ENCODE peak calls at places on chromosomes 4 and X, in ten cellular contexts. B, C, G, A, V, U, Y, O, P and Z are unnamed samples.

GRCh38 chrX:31609130-31609529 is 537.3 kb upstream of the FTHL17 start:
- DNase-seq in B (no peak), C (peak; percentile 86), G (no peak), A (no peak), V (no peak), U (peak; percentile 18), Y (no peak), O (no peak), P (peak; percentile 1), Z (no peak)

GRCh38 chr4:94714761-94715160 is 43.0 kb upstream of the BMPR1B start:
- DNase-seq in B (no peak), C (peak; percentile 57), G (no peak), A (no peak), V (no peak), U (peak; percentile 78), Y (no peak), O (no peak), P (no peak), Z (no peak)

GRCh38 chr4:84324303-84324702 is 174.8 kb downstream of the NKX6-1 start:
- DNase-seq in B (peak; percentile 21), C (no peak), G (peak; percentile 55), A (no peak), V (no peak), U (no peak), Y (no peak), O (no peak), P (no peak), Z (no peak)

GRCh38 chr4:104446431-104446925 is 48.2 kb downstream of the CXXC4 start:
- DNase-seq in B (no peak), C (no peak), G (no peak), A (no peak), V (no peak), U (no peak), Y (no peak), O (no peak), P (no peak), Z (no peak)

GRCh38 chr4:145732001-145732400 is 52.1 kb downstream of the C4orf51 start:
- DNase-seq in B (no peak), C (peak; percentile 18), G (peak; percentile 20), A (peak; percentile 69), V (no peak), U (no peak), Y (no peak), O (no peak), P (no peak), Z (no peak)

GRCh38 chrX:24371391-24371972 is 11.0 kb downstream of the SUPT20HL1 start:
- DNase-seq in B (peak; percentile 69), C (peak; percentile 43), G (peak; percentile 90), A (peak; percentile 78), V (peak; percentile 37), U (peak; percentile 17), Y (peak; percentile 67), O (peak; percentile 44), P (peak; percentile 59), Z (peak; percentile 65)

GRCh38 chr4:138473339-138473738 is 231.2 kb upstream of the SLC7A11 start:
- DNase-seq in B (no peak), C (no peak), G (no peak), A (no peak), V (no peak), U (no peak), Y (no peak), O (no peak), P (peak; percentile 62), Z (no peak)

GRCh38 chrX:70262952-70263567 is 3.1 kb upstream of the P2RY4 start:
- DNase-seq in B (peak; percentile 44), C (peak; percentile 18), G (peak; percentile 67), A (peak; percentile 74), V (peak; percentile 42), U (peak; percentile 33), Y (peak; percentile 9), O (no peak), P (peak; percentile 80), Z (peak; percentile 14)

GRCh38 chrX:110846071-110846470 is 50.5 kb upstream of the CHRDL1 start:
- DNase-seq in B (no peak), C (no peak), G (no peak), A (no peak), V (no peak), U (no peak), Y (no peak), O (no peak), P (no peak), Z (no peak)

GRCh38 chr4:82797591-82798081 is 960 bp downstream of the SCD5 start:
- DNase-seq in B (peak; percentile 75), C (peak; percentile 59), G (peak; percentile 61), A (peak; percentile 55), V (no peak), U (no peak), Y (no peak), O (no peak), P (no peak), Z (peak; percentile 52)

GRCh38 chr4:89111833-89112563 is 665 bp downstream of the TIGD2 start:
- DNase-seq in B (peak; percentile 30), C (peak; percentile 96), G (peak; percentile 28), A (peak; percentile 72), V (peak; percentile 25), U (peak; percentile 90), Y (no peak), O (no peak), P (peak; percentile 73), Z (no peak)

GRCh38 chr4:75514949-75515612 is 808 bp downstream of the THAP6 start:
- DNase-seq in B (peak; percentile 7), C (no peak), G (peak; percentile 4), A (no peak), V (no peak), U (no peak), Y (no peak), O (no peak), P (no peak), Z (no peak)

GRCh38 chrX:44431206-44431605 is 87.7 kb upstream of the EFHC2 start:
- DNase-seq in B (no peak), C (peak; percentile 14), G (no peak), A (no peak), V (peak; percentile 55), U (no peak), Y (no peak), O (peak; percentile 6), P (peak; percentile 88), Z (no peak)

GRCh38 chr4:185473247-185473646 is 1.7 kb upstream of the CCDC110 start:
- DNase-seq in B (no peak), C (no peak), G (no peak), A (no peak), V (no peak), U (no peak), Y (no peak), O (no peak), P (no peak), Z (no peak)

GRCh38 chr4:83361416-83362196 is 27.0 kb upstream of the HPSE start:
- DNase-seq in B (no peak), C (no peak), G (no peak), A (peak; percentile 75), V (no peak), U (no peak), Y (no peak), O (no peak), P (no peak), Z (no peak)

GRCh38 chrX:108313662-108314061 is 124.6 kb downstream of the COL4A6 start:
- DNase-seq in B (no peak), C (peak; percentile 35), G (no peak), A (no peak), V (peak; percentile 19), U (no peak), Y (no peak), O (no peak), P (peak; percentile 77), Z (no peak)

GRCh38 chrX:15523088-15523487 is 22.5 kb downstream of the BMX start:
- DNase-seq in B (no peak), C (no peak), G (no peak), A (peak; percentile 18), V (no peak), U (no peak), Y (no peak), O (no peak), P (no peak), Z (no peak)

GRCh38 chr4:76589402-76589801 is 154.4 kb downstream of the SHROOM3 start:
- DNase-seq in B (no peak), C (peak; percentile 69), G (peak; percentile 24), A (peak; percentile 81), V (no peak), U (peak; percentile 64), Y (no peak), O (no peak), P (peak; percentile 26), Z (no peak)
- H3K4me2 ChIP-seq in B (peak overlapping the region; percentile 65), C (peak overlapping the region; percentile 33), G (peak overlapping the region; percentile 77), A (no peak overlapping the region), V (peak overlapping the region; percentile 50), U (peak overlapping the region; percentile 52), Y (no peak overlapping the region), O (peak overlapping the region; percentile 82), P (peak overlapping the region; percentile 49), Z (no peak overlapping the region)

DNA sequence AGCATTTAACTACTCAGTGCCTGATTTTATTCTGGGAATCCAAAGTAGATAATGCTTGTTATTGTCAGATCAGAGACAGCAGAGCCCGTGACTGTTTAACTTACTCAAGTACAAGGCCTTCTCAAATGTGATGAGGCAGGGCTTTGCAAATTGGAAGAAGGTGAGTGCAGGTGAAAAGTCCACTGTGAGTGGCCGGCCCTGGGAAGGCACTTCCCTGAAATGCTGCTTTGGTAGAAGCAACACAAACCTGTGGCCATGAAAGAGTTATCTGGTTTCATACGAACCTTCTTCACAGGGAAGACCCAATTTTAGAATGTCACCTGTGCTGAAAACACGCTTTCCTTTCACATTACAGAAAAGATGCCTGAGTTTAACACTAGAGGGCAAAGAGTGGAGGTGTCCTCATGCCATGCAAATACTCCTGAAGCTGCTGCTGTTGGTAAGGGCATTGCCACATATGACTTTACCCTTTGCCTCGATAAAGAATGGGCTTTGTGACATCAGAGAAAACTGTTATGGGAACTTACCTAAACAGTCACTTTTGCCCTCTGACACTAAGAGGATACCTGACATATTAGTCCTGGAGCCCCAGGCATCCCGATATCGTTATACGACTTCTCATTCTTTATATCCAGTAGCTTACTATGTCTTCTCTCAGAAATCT is 8.0 kb downstream of the PPARGC1A start:
- DNase-seq in B (no peak), C (no peak), G (no peak), A (no peak), V (no peak), U (no peak), Y (no peak), O (no peak), P (no peak), Z (no peak)
- H3K4me1 ChIP-seq in B (peaks cover 11% of the 10 kb centered on the region), C (peaks cover 3% of the 10 kb centered on the region), G (no peaks in the 10 kb centered on the region), A (peaks cover 17% of the 10 kb centered on the region), V (no peaks in the 10 kb centered on the region), U (peaks cover 10% of the 10 kb centered on the region), Y (peaks cover 1% of the 10 kb centered on the region), O (no peaks in the 10 kb centered on the region), P (no peaks in the 10 kb centered on the region), Z (no peaks in the 10 kb centered on the region)

GRCh38 chr4:187865914-187866313 is 129.7 kb upstream of the ZFP42 start:
- DNase-seq in B (peak; percentile 9), C (peak; percentile 3), G (no peak), A (peak; percentile 40), V (no peak), U (no peak), Y (no peak), O (peak; percentile 8), P (no peak), Z (no peak)
- H3K4me2 ChIP-seq in B (no peak overlapping the region), C (no peak overlapping the region), G (no peak overlapping the region), A (no peak overlapping the region), V (no peak overlapping the region), U (no peak overlapping the region), Y (no peak overlapping the region), O (no peak overlapping the region), P (no peak overlapping the region), Z (no peak overlapping the region)

DNA sequence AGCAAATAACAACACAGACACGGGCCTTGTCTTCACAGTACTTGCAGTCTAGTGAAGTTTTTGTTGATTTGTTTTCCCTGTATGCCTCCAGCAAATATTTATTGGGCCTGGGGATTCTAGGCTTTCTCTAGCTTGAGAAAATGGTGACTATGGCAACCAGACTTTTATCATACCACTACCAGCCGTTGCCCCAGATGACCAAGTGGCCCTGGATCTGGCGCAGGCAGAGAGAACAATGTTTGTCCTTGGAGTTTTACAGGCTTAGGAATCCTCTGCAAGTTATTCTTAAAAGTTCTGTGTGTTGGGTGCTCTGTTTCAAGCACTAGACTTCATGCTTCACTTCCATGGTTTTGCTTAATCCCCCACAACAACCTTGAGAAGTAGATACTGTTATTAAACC is 94.8 kb downstream of the AKAP4 start:
- DNase-seq in B (no peak), C (no peak), G (no peak), A (no peak), V (no peak), U (no peak), Y (no peak), O (no peak), P (no peak), Z (no peak)
- H3K4me1 ChIP-seq in B (peaks cover 3% of the 10 kb centered on the region), C (no peaks in the 10 kb centered on the region), G (no peaks in the 10 kb centered on the region), A (no peaks in the 10 kb centered on the region), V (no peaks in the 10 kb centered on the region), U (no peaks in the 10 kb centered on the region), Y (no peaks in the 10 kb centered on the region), O (no peaks in the 10 kb centered on the region), P (no peaks in the 10 kb centered on the region), Z (no peaks in the 10 kb centered on the region)